ENCODE peak calls at places on chromosomes 12 and 14, in seven cellular contexts. I is NCI-H1105, Y is ureter, P is non-pigmented ciliary epithelial cell, M is WERI-Rb-1, A is NCI-H2171, J is COR-L47. Z is an unnamed sample.

GRCh38 chr12:94012508-94013044 is 135.8 kb upstream of the PLXNC1 start:
- DNase-seq in I (no peak), Y (no peak), P (no peak), M (no peak), A (no peak), J (no peak), Z (no peak)

GRCh38 chr14:53620325-53620716 is 336.3 kb downstream of the BMP4 start:
- DNase-seq in I (no peak), Y (no peak), P (no peak), M (no peak), A (no peak), J (no peak), Z (no peak)

GRCh38 chr12:52171950-52172512 is 19.8 kb downstream of the KRT80 start:
- DNase-seq in I (no peak), Y (no peak), P (no peak), M (peak; percentile 82), A (no peak), J (no peak), Z (peak; percentile 31)

GRCh38 chr14:70707138-70708038 is 65.7 kb downstream of the TTC9 start:
- DNase-seq in I (no peak), Y (peak; percentile 69), P (peak; percentile 69), M (no peak), A (no peak), J (no peak), Z (peak; percentile 7)

GRCh38 chr12:113133036-113133435 is 2.5 kb downstream of the RASAL1 start:
- DNase-seq in I (no peak), Y (no peak), P (no peak), M (no peak), A (no peak), J (no peak), Z (no peak)

GRCh38 chr12:94712852-94713545 is 62.6 kb upstream of the TMCC3 start:
- DNase-seq in I (no peak), Y (no peak), P (no peak), M (no peak), A (peak; percentile 25), J (no peak), Z (no peak)

GRCh38 chr12:30691122-30691879 is 4.4 kb downstream of the IPO8 start:
- DNase-seq in I (no peak), Y (no peak), P (peak; percentile 43), M (no peak), A (peak; percentile 60), J (no peak), Z (peak; percentile 77)

GRCh38 chr14:93010543-93011541 is 87.9 kb downstream of the CHGA start:
- DNase-seq in I (no peak), Y (no peak), P (no peak), M (peak; percentile 92), A (no peak), J (peak; percentile 42), Z (peak; percentile 92)

GRCh38 chr14:74846168-74846567 is 29.8 kb downstream of the PROX2 start:
- DNase-seq in I (no peak), Y (no peak), P (no peak), M (peak; percentile 24), A (no peak), J (no peak), Z (no peak)

GRCh38 chr14:51880810-51881580 is 20.6 kb downstream of the GNG2 start:
- DNase-seq in I (no peak), Y (no peak), P (no peak), M (no peak), A (no peak), J (no peak), Z (no peak)

GRCh38 chr14:91372680-91373495 is 44.7 kb downstream of the CCDC88C start:
- DNase-seq in I (peak; percentile 85), Y (no peak), P (no peak), M (no peak), A (peak; percentile 28), J (peak; percentile 88), Z (peak; percentile 87)

GRCh38 chr14:106610691-106611090 is 1084.3 kb downstream of the TMEM121 start:
- DNase-seq in I (no peak), Y (no peak), P (no peak), M (no peak), A (no peak), J (no peak), Z (peak; percentile 82)

GRCh38 chr12:12533238-12533829 is 29.3 kb downstream of the DUSP16 start:
- DNase-seq in I (peak; percentile 80), Y (no peak), P (no peak), M (no peak), A (no peak), J (peak; percentile 3), Z (peak; percentile 43)

GRCh38 chr14:23125006-23125405 is 6.0 kb upstream of the CEBPE start:
- DNase-seq in I (no peak), Y (no peak), P (no peak), M (no peak), A (no peak), J (no peak), Z (no peak)

GRCh38 chr14:84064756-84065155 is 1465.2 kb upstream of the FLRT2 start:
- DNase-seq in I (no peak), Y (no peak), P (no peak), M (no peak), A (no peak), J (no peak), Z (no peak)

GRCh38 chr14:62691613-62692489 is 353.4 kb downstream of the KCNH5 start:
- DNase-seq in I (peak; percentile 89), Y (peak; percentile 68), P (peak; percentile 89), M (no peak), A (peak; percentile 78), J (peak; percentile 78), Z (peak; percentile 91)

GRCh38 chr12:39846971-39847661 is 227.5 kb upstream of the ABCD2 start:
- DNase-seq in I (no peak), Y (no peak), P (peak; percentile 11), M (no peak), A (no peak), J (no peak), Z (no peak)

GRCh38 chr14:65210118-65210826 is 108.0 kb upstream of the MAX start:
- DNase-seq in I (no peak), Y (no peak), P (no peak), M (no peak), A (no peak), J (no peak), Z (no peak)

GRCh38 chr14:84797326-84797725 is 732.6 kb upstream of the FLRT2 start:
- DNase-seq in I (no peak), Y (no peak), P (no peak), M (no peak), A (no peak), J (no peak), Z (no peak)

GRCh38 chr14:90561920-90562319 is 165.1 kb downstream of the CALM1 start:
- DNase-seq in I (no peak), Y (no peak), P (no peak), M (no peak), A (no peak), J (no peak), Z (no peak)

GRCh38 chr12:12883369-12884001 is 7.9 kb upstream of the GPRC5A start:
- DNase-seq in I (no peak), Y (no peak), P (no peak), M (no peak), A (no peak), J (no peak), Z (no peak)

GRCh38 chr14:44385906-44386305 is 121.2 kb downstream of the FSCB start:
- DNase-seq in I (no peak), Y (no peak), P (no peak), M (no peak), A (no peak), J (no peak), Z (no peak)

Z was measured in NCI-H510A treated with DMSO at 0.1 percent for 48 hours.